ENCODE peak calls at places on chromosomes 2 and 18, in five cellular contexts. T is IMR-90, R is OCI-LY7, K is tibial nerve, Q is Peyer's patch. X is an unnamed sample.

GRCh38 chr2:176680916-176681315 is 411.7 kb downstream of the MTX2 start:
- DNase-seq in K (no peak), Q (no peak), R (no peak), T (peak; percentile 2), X (peak; percentile 16)

GRCh38 chr2:174784316-174784715 is 20.0 kb upstream of the CHRNA1 start:
- DNase-seq in K (no peak), R (no peak), Q (no peak), T (no peak), X (no peak)

GRCh38 chr2:165293439-165294420 is 54.5 kb downstream of the SCN2A start:
- DNase-seq in R (peak; percentile 88), K (no peak), Q (peak; percentile 61), T (peak; percentile 87), X (peak; percentile 77)

GRCh38 chr2:167331636-167332232 is 443.5 kb downstream of the XIRP2 start:
- DNase-seq in R (no peak), K (no peak), T (no peak), Q (no peak), X (no peak)

GRCh38 chr2:85131116-85131515 is 2.1 kb upstream of the TCF7L1 start:
- DNase-seq in T (peak; percentile 40), Q (no peak), K (no peak), R (peak; percentile 5), X (no peak)

GRCh38 chr2:176096986-176097819 is 2.4 kb upstream of the HOXD12 start:
- DNase-seq in Q (peak; percentile 77), R (peak; percentile 77), K (peak; percentile 42), T (peak; percentile 48), X (no peak)

GRCh38 chr2:37164757-37165156 is 8.0 kb upstream of the EIF2AK2 start:
- DNase-seq in T (no peak), R (no peak), Q (no peak), K (no peak), X (no peak)

GRCh38 chr2:216648105-216648504 is 14.9 kb downstream of the IGFBP2 start:
- DNase-seq in T (peak; percentile 68), K (no peak), R (no peak), Q (no peak), X (peak; percentile 13)

GRCh38 chr2:135987441-135987840 is 2.0 kb upstream of the DARS1 start:
- DNase-seq in K (no peak), T (no peak), R (no peak), Q (no peak), X (no peak)

GRCh38 chr2:215900203-215900611 is 113.1 kb downstream of the MREG start:
- DNase-seq in T (peak; percentile 37), K (no peak), R (no peak), Q (no peak), X (peak; percentile 81)

GRCh38 chr2:170455617-170456426 is 259.3 kb upstream of the SP5 start:
- DNase-seq in Q (no peak), K (no peak), T (no peak), R (no peak), X (no peak)

GRCh38 chr2:23519334-23519651 is 134.3 kb downstream of the KLHL29 start:
- DNase-seq in T (no peak), R (no peak), Q (no peak), K (no peak), X (no peak)

GRCh38 chr2:227460079-227460485 is 11.9 kb upstream of the AGFG1 start:
- DNase-seq in Q (no peak), K (no peak), R (no peak), T (peak; percentile 65), X (peak; percentile 47)

GRCh38 chr2:2859732-2860131 is 517.9 kb downstream of the EIPR1 start:
- DNase-seq in T (no peak), R (no peak), K (no peak), Q (no peak), X (no peak)

GRCh38 chr2:179235463-179236108 is 29.0 kb downstream of the SESTD1 start:
- DNase-seq in R (no peak), T (peak; percentile 40), K (no peak), Q (no peak), X (peak; percentile 63)

GRCh38 chr2:33518929-33519328 is 42.5 kb downstream of the RASGRP3 start:
- DNase-seq in R (no peak), Q (no peak), T (peak; percentile 83), K (no peak), X (no peak)

GRCh38 chr2:223860809-223861738 is 23.7 kb upstream of the AP1S3 start:
- DNase-seq in R (no peak), T (peak; percentile 77), K (no peak), Q (peak; percentile 72), X (peak; percentile 38)

GRCh38 chr2:191114403-191114886 is 36.3 kb downstream of the STAT4 start:
- DNase-seq in R (no peak), Q (no peak), K (no peak), T (peak; percentile 18), X (no peak)

GRCh38 chr2:138779451-138780440 is at the start of gene NXPH2:
- DNase-seq in K (no peak), T (no peak), R (no peak), Q (no peak), X (no peak)

GRCh38 chr18:13243363-13243762 is 24.8 kb downstream of the LDLRAD4 start:
- DNase-seq in Q (peak; percentile 28), T (no peak), K (no peak), R (no peak), X (no peak)

GRCh38 chr18:54388203-54389142 is 30.8 kb downstream of the C18orf54 start:
- DNase-seq in K (no peak), Q (peak; percentile 52), R (peak; percentile 41), T (peak; percentile 85), X (peak; percentile 51)

GRCh38 chr2:207334631-207335371 is 169.1 kb upstream of the KLF7 start:
- DNase-seq in K (peak; percentile 14), R (no peak), T (peak; percentile 100), Q (peak; percentile 57), X (peak; percentile 93)
- H3K4me3 ChIP-seq in K (peak overlapping the region; percentile 23), R (no peak overlapping the region), T (peak overlapping the region; percentile 24), Q (no peak overlapping the region), X (peak overlapping the region; percentile 43)

DNA sequence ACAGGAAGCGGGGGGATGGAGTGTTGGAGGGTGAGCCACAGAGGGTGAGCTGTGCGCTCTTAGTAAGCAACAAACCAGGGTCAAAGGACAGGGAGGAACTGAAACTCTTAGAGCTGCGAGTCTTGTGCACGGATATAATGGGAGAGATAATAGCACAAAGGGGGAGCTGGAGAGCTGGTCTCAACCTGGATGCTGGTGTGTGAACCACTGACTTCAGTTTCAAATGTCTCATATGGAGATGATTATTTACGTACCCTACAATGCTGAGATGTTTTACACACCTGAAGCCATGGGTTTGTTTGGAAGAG is 35.9 kb downstream of the PTGR3 start:
- DNase-seq in K (no peak), Q (no peak), R (peak; percentile 55), T (peak; percentile 17), X (no peak)
- TF ChIP-seq CTCF in K (no peak), Q (peak; percentile 14), R (peak; percentile 49), T (no peak), X (no peak)

GRCh38 chr18:70149616-70150301 is 55.7 kb downstream of the RTTN start:
- DNase-seq in Q (no peak), T (no peak), K (no peak), R (no peak), X (no peak)

GRCh38 chr18:70148039-70148438 is 57.4 kb downstream of the RTTN start:
- DNase-seq in Q (no peak), R (no peak), T (no peak), K (no peak), X (no peak)

GRCh38 chr18:70148539-70148938 is 56.9 kb downstream of the RTTN start:
- DNase-seq in T (no peak), Q (no peak), R (no peak), K (no peak), X (no peak)

GRCh38 chr18:70149156-70149555 is 56.3 kb downstream of the RTTN start:
- DNase-seq in R (no peak), Q (no peak), K (no peak), T (no peak), X (no peak)

GRCh38 chr18:70146174-70146573 is 59.3 kb downstream of the RTTN start:
- DNase-seq in K (no peak), T (no peak), R (no peak), Q (no peak), X (no peak)
- H3K4me3 ChIP-seq in K (no peak overlapping the region), T (no peak overlapping the region), R (no peak overlapping the region), Q (no peak overlapping the region), X (no peak overlapping the region)

GRCh38 chr2:127185720-127186119 is 34.4 kb downstream of the CYP27C1 start:
- DNase-seq in T (no peak), K (no peak), R (no peak), Q (no peak), X (no peak)

GRCh38 chr2:127187081-127187775 is 32.9 kb downstream of the CYP27C1 start:
- DNase-seq in K (no peak), R (no peak), T (no peak), Q (no peak), X (no peak)

GRCh38 chr2:127182626-127183458 is 37.3 kb downstream of the CYP27C1 start:
- DNase-seq in K (no peak), R (no peak), T (no peak), Q (no peak), X (no peak)

GRCh38 chr2:127183771-127184170 is 36.3 kb downstream of the CYP27C1 start:
- DNase-seq in K (no peak), T (no peak), Q (no peak), R (no peak), X (no peak)

GRCh38 chr2:127185093-127185492 is 35.0 kb downstream of the CYP27C1 start:
- DNase-seq in R (no peak), T (no peak), Q (peak; percentile 42), K (no peak), X (no peak)
- TF ChIP-seq CTCF in R (peak; percentile 18), T (no peak), Q (no peak), K (no peak), X (no peak)

DNA sequence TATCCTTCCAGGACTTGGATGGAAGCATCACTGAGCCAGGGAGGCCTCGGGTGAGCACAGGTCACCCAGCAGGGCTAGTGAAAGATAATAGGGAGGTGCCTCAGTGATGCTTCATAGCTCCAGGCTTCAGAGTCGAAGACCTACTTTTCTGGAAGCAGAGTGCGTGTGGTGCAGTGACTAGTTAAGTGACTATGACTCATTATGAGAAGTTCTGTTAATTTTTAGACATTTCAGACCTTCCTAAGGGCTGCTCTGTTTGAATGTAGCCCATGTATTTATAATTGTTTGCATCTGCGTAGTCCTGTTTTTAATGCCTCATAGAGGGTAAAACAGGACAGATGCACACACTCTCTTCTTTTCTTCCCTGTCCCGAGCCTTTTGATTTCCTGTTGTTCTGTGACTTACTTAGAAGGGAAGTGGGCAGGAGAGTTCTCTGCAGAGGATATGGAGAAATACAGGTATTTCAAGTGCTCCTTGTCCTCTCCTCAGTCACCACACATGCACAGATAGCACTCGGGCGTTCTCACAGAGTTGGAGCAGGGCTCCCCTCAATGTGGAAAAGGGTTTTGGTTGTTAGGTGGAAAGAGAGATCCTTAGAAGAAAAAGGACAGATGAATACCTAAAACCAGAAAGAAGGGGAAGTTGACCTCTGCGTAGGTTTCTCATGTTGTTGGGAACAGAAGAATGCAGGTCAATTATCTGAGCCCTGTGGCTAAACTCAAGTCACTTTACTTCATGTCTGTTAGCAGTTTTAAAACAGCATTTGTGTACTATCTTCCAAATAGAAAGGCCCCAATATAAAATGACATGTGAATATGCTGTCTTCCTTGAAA is 34.7 kb downstream of the RALB start:
- DNase-seq in Q (no peak), K (no peak), T (peak; percentile 96), R (no peak), X (peak; percentile 78)
- H3K4me3 ChIP-seq in Q (no peak overlapping the region), K (no peak overlapping the region), T (no peak overlapping the region), R (no peak overlapping the region), X (no peak overlapping the region)

DNA sequence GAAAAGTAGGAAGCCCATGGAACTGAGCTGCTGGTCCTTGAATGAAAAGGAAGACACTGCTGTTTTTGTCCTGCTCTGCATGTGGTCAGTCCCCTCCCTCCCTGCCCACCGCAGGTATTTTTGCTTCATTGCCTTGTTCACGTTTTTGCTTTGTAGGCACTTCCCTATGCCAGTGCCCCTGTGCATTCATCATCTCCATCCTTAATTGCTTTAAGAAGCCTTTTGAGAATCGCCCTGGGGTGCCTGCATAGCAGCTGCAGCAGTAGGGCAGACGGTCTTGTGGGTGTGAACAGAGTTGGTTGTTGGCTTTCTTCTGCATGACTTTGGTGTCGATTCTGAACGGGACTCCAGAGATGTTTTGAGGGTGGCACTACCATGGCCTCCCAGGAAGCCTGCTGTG is 97.0 kb downstream of the CABLES1 start:
- DNase-seq in T (no peak), R (no peak), K (no peak), Q (no peak), X (no peak)
- TF ChIP-seq CTCF in T (no peak), R (no peak), K (no peak), Q (no peak), X (no peak)

X was measured in AG09309.